ENCODE peak calls at places on chromosomes 11 and 22, in four cellular contexts. G, B, O and A are unnamed samples.

GRCh38 chr11:73859671-73860070 is 17.0 kb downstream of the COA4 start:
- DNase-seq in G (no peak), B (no peak), O (no peak), A (no peak)

GRCh38 chr11:66934971-66935779 is 23.0 kb downstream of the PC start:
- DNase-seq in G (no peak), B (no peak), O (no peak), A (no peak)

GRCh38 chr11:116642902-116643301 is 129.9 kb downstream of the BUD13 start:
- DNase-seq in G (no peak), B (no peak), O (no peak), A (no peak)

GRCh38 chr11:86212212-86212611 is 32.3 kb upstream of the EED start:
- DNase-seq in G (no peak), B (no peak), O (no peak), A (no peak)

GRCh38 chr11:120065876-120066275 is 72.0 kb downstream of the TRIM29 start:
- DNase-seq in G (no peak), B (no peak), O (peak), A (no peak)

GRCh38 chr11:129117595-129118350 is 74.4 kb downstream of the ARHGAP32 start:
- DNase-seq in G (peak), B (peak), O (no peak), A (peak)

GRCh38 chr11:68632802-68633201 is 51.5 kb upstream of the GAL start:
- DNase-seq in G (peak), B (peak), O (peak), A (peak)

GRCh38 chr22:38046070-38046748 is 11.0 kb upstream of the PICK1 start:
- DNase-seq in G (no peak), B (no peak), O (no peak), A (no peak)

GRCh38 chr11:38553033-38553432 is 1955.0 kb upstream of the RAG2 start:
- DNase-seq in G (no peak), B (no peak), O (no peak), A (no peak)

GRCh38 chr11:63610604-63611394 is 3.4 kb downstream of the PLAAT3 start:
- DNase-seq in G (no peak), B (no peak), O (peak), A (no peak)

GRCh38 chr11:96500440-96500839 is 110.6 kb downstream of the JRKL start:
- DNase-seq in G (no peak), B (no peak), O (no peak), A (no peak)

GRCh38 chr11:76861490-76861953 is 804 bp downstream of the ACER3 start:
- DNase-seq in G (no peak), B (no peak), O (peak), A (peak)

GRCh38 chr11:30585892-30586250 is 282 bp downstream of the MPPED2 start:
- DNase-seq in G (no peak), B (no peak), O (no peak), A (peak)

GRCh38 chr11:118343981-118344521 is at the start of gene CD3G:
- DNase-seq in G (no peak), B (no peak), O (no peak), A (no peak)

GRCh38 chr11:126355926-126356897 is 726 bp downstream of the ST3GAL4 start:
- DNase-seq in G (peak), B (no peak), O (peak), A (peak)

GRCh38 chr11:3920148-3920852 is 64.8 kb downstream of the STIM1 start:
- DNase-seq in G (no peak), B (peak), O (no peak), A (no peak)

GRCh38 chr22:35995345-35995744 is 33.3 kb downstream of the RBFOX2 start:
- DNase-seq in G (no peak), B (no peak), O (no peak), A (no peak)

GRCh38 chr22:39913886-39914285 is 13.0 kb downstream of the GRAP2 start:
- DNase-seq in G (no peak), B (no peak), O (no peak), A (no peak)

GRCh38 chr11:15127341-15127740 is 12.6 kb downstream of the INSC start:
- DNase-seq in G (no peak), B (no peak), O (peak), A (no peak)

GRCh38 chr11:67356867-67357561 is 3.7 kb upstream of the POLD4 start:
- DNase-seq in G (peak), B (no peak), O (peak), A (peak)

GRCh38 chr22:41003976-41004375 is 52.8 kb downstream of the RBX1 start:
- DNase-seq in G (no peak), B (no peak), O (no peak), A (no peak)

GRCh38 chr11:4181780-4182721 is 87.5 kb downstream of the RRM1 start:
- DNase-seq in G (peak), B (peak), O (peak), A (peak)

GRCh38 chr11:126816655-126817054 is 183.9 kb downstream of the KIRREL3 start:
- DNase-seq in G (no peak), B (no peak), O (no peak), A (no peak)

GRCh38 chr22:40533712-40534378 is 102.7 kb downstream of the MRTFA start:
- DNase-seq in G (no peak), B (no peak), O (no peak), A (peak)

GRCh38 chr11:2731285-2732125 is 31.7 kb upstream of the KCNQ1OT1 start:
- DNase-seq in G (peak), B (no peak), O (no peak), A (no peak)

GRCh38 chr22:21719024-21719423 is 16.6 kb downstream of the YPEL1 start:
- DNase-seq in G (no peak), B (no peak), O (no peak), A (no peak)

GRCh38 chr11:59728913-59729312 is 15.3 kb upstream of the OR10V1 start:
- DNase-seq in G (no peak), B (no peak), O (no peak), A (no peak)
- TF ChIP-seq JUND in G (no peak), B (no peak), O (no peak), A (no peak)

DNA sequence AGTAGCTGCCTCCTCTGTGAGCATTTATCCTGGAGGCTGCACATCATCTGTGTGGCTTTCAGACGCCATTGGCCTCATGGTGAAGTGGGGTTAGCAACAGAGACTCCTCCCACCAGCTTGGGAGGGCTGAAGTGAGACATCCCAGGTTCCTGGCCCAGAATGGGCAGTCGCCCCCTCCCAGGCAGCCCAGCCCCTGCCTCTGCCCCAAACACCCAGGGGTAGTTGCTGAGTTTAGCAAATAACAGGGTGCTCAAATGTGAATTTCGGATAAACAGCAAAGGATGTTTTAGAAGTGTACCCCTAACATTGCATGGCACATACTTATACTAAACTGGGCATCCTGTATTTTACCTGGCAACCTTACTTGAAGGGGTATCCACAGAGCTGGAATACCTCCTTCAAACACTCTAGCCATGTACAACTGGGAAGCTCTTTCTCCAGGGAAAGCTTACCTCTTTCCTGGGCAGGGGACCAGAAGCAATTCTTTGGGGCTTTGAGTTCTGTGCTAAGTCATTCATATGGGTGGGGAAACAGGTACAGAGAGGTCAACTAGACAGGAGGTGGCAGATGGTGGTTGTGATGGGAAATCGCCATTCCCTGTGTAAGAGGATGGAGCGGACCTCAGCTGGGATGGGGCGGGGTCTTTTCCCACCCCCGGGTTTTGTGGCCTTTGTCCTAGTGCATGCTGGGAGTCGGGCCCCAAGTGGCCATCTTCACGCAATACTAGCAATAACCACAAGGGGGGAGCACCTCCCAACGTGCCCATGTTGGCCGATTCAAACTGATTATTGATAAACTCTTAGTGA is 19.3 kb downstream of the MTFP1 start:
- DNase-seq in G (peak), B (peak), O (peak), A (peak)
- TF ChIP-seq JUND in G (no peak), B (no peak), O (peak), A (no peak)

DNA sequence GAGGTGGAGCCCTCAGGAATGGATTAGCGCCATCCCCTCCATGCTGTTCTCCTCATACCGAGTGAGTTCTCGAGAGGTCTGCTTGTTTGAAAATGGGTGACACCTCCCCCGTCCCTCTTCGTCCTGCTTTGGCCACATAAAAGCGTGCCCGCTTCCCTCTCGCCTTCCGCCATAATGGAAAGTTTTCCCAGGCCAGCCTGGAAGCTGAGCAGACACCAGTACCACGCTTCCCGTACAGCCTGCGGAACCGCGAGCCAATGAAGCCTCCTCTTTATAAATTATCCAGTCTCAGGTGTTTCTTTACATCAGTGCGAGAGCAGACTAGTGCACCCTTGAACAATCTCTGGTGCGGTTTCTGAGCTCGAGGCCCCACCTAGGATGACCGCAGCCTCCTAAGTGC is 12.8 kb downstream of the ALG12 start:
- DNase-seq in G (no peak), B (no peak), O (no peak), A (no peak)
- TF ChIP-seq JUND in G (no peak), B (no peak), O (no peak), A (no peak)

GRCh38 chr11:115133810-115134209 is 370.4 kb downstream of the CADM1 start:
- DNase-seq in G (no peak), B (no peak), O (no peak), A (no peak)

GRCh38 chr11:115132829-115133228 is 371.4 kb downstream of the CADM1 start:
- DNase-seq in G (peak), B (no peak), O (no peak), A (no peak)

GRCh38 chr11:115135936-115136335 is 368.3 kb downstream of the CADM1 start:
- DNase-seq in G (no peak), B (no peak), O (no peak), A (no peak)

GRCh38 chr11:115129771-115130306 is 374.4 kb downstream of the CADM1 start:
- DNase-seq in G (no peak), B (no peak), O (no peak), A (no peak)

DNA sequence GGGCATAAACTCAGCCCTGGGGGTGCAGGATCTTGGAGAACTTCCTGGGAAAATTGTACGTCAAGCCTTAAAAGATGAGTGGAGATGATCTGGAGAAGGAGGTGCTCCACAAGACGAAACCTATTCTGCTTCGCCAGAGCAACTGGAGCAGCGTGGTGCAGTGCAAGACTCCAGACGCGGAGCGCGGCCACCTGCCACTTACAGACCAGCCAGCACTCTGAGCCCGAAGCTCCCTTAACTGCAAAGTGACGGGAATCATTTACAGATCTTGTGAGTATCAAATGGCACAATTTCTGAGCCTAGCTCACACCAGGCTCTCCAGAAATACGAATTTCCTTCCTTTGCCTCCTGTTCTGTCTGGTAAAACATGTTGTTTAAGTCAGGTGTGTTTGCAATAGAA is 369.3 kb downstream of the CADM1 start:
- DNase-seq in G (no peak), B (no peak), O (no peak), A (no peak)
- TF ChIP-seq JUND in G (no peak), B (no peak), O (no peak), A (no peak)